ENCODE peak calls at places on chromosomes 4 and X, in four cellular contexts. One of them, this sample, is unnamed.

GRCh38 chr4:65865489-65865888 is 195.2 kb upstream of the EPHA5 start:
- DNase-seq in GM12878: no peak
- DNase-seq in WTC11: no peak
- DNase-seq in HepG2: peak
- DNase-seq in this sample: no peak

GRCh38 chr4:3780347-3781171 is 14.4 kb downstream of the ADRA2C start:
- DNase-seq in HepG2: peak
- DNase-seq in GM12878: no peak
- DNase-seq in WTC11: no peak
- DNase-seq in this sample: peak

GRCh38 chrX:42098897-42099296 is 175.5 kb upstream of the CASK start:
- DNase-seq in HepG2: no peak
- DNase-seq in WTC11: no peak
- DNase-seq in GM12878: no peak
- DNase-seq in this sample: no peak

GRCh38 chrX:68692651-68693050 is 45.2 kb downstream of the STARD8 start:
- DNase-seq in WTC11: no peak
- DNase-seq in GM12878: no peak
- DNase-seq in HepG2: no peak
- DNase-seq in this sample: no peak

GRCh38 chr4:74097161-74097560 is 1.8 kb downstream of the CXCL2 start:
- DNase-seq in HepG2: no peak
- DNase-seq in WTC11: no peak
- DNase-seq in GM12878: no peak
- DNase-seq in this sample: no peak

GRCh38 chr4:5138389-5138788 is 87.1 kb downstream of the STK32B start:
- DNase-seq in GM12878: no peak
- DNase-seq in WTC11: no peak
- DNase-seq in HepG2: no peak
- DNase-seq in this sample: no peak

GRCh38 chrX:41033299-41033698 is 51.9 kb upstream of the USP9X start:
- DNase-seq in WTC11: no peak
- DNase-seq in HepG2: peak
- DNase-seq in GM12878: no peak
- DNase-seq in this sample: no peak

GRCh38 chrX:48569958-48570357 is 4.3 kb upstream of the RBM3 start:
- DNase-seq in HepG2: no peak
- DNase-seq in WTC11: no peak
- DNase-seq in GM12878: peak
- DNase-seq in this sample: no peak

GRCh38 chr4:47623916-47624554 is 139.0 kb downstream of the ATP10D start:
- DNase-seq in GM12878: no peak
- DNase-seq in HepG2: no peak
- DNase-seq in WTC11: no peak
- DNase-seq in this sample: no peak

GRCh38 chrX:136199365-136199764 is 51.8 kb downstream of the MAP7D3 start:
- DNase-seq in WTC11: no peak
- DNase-seq in HepG2: no peak
- DNase-seq in GM12878: no peak
- DNase-seq in this sample: no peak

GRCh38 chrX:44953734-44954502 is 80.9 kb downstream of the KDM6A start:
- DNase-seq in HepG2: no peak
- DNase-seq in WTC11: no peak
- DNase-seq in GM12878: no peak
- DNase-seq in this sample: no peak

GRCh38 chrX:150363561-150364346 is 637 bp downstream of the MAMLD1 start:
- DNase-seq in WTC11: peak
- DNase-seq in GM12878: no peak
- DNase-seq in HepG2: no peak
- DNase-seq in this sample: no peak

GRCh38 chr4:165208741-165209388 is 1.5 kb downstream of the KLHL2 start:
- DNase-seq in WTC11: no peak
- DNase-seq in GM12878: no peak
- DNase-seq in HepG2: no peak
- DNase-seq in this sample: peak

GRCh38 chr4:165209796-165210195 is 2.4 kb downstream of the KLHL2 start:
- DNase-seq in WTC11: no peak
- DNase-seq in HepG2: no peak
- DNase-seq in GM12878: no peak
- DNase-seq in this sample: no peak

GRCh38 chr4:165207016-165207430 is 338 bp upstream of the KLHL2 start:
- DNase-seq in GM12878: no peak
- DNase-seq in HepG2: no peak
- DNase-seq in WTC11: no peak
- DNase-seq in this sample: peak

GRCh38 chr4:165208322-165208652 is 926 bp downstream of the KLHL2 start:
- DNase-seq in HepG2: no peak
- DNase-seq in WTC11: no peak
- DNase-seq in GM12878: no peak
- DNase-seq in this sample: no peak

GRCh38 chr4:165207431-165208321 is at the start of gene KLHL2:
- DNase-seq in HepG2: peak
- DNase-seq in WTC11: peak
- DNase-seq in GM12878: no peak
- DNase-seq in this sample: peak
- TF ChIP-seq TCF7 in HepG2: no peak
- TF ChIP-seq TCF7 in WTC11: no peak
- TF ChIP-seq TCF7 in GM12878: no peak
- TF ChIP-seq TCF7 in this sample: no peak

GRCh38 chrX:7083468-7084396 is 63.8 kb upstream of the STS start:
- DNase-seq in GM12878: peak
- DNase-seq in WTC11: no peak
- DNase-seq in HepG2: no peak
- DNase-seq in this sample: no peak

GRCh38 chrX:7084841-7085240 is 62.7 kb upstream of the STS start:
- DNase-seq in WTC11: no peak
- DNase-seq in GM12878: no peak
- DNase-seq in HepG2: no peak
- DNase-seq in this sample: no peak

GRCh38 chrX:7085879-7086278 is 61.6 kb upstream of the STS start:
- DNase-seq in WTC11: no peak
- DNase-seq in GM12878: no peak
- DNase-seq in HepG2: no peak
- DNase-seq in this sample: no peak

GRCh38 chrX:7088968-7089615 is 58.4 kb upstream of the STS start:
- DNase-seq in GM12878: no peak
- DNase-seq in WTC11: peak
- DNase-seq in HepG2: no peak
- DNase-seq in this sample: no peak

DNA sequence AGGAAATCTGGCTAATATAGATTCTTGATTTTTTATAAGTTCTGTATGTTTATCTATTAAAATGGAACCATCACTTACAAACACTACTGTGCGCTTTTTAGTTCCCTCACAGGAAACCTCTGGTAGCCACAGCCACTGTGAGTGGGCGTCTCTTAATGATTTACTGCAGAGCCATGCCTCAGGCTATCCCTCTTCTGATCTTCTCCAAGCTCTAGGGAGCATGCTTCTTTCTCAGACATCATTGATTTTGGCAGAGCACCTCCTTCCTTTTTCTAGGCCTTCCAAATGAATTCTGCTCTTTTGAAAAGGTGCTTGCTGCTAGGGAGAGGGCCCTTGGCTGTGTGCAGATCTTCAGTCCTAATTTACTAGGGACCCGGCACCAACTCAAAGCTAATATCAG is 61.1 kb upstream of the STS start:
- DNase-seq in GM12878: no peak
- DNase-seq in WTC11: no peak
- DNase-seq in HepG2: no peak
- DNase-seq in this sample: no peak
- TF ChIP-seq TCF7 in GM12878: no peak
- TF ChIP-seq TCF7 in WTC11: no peak
- TF ChIP-seq TCF7 in HepG2: no peak
- TF ChIP-seq TCF7 in this sample: no peak

DNA sequence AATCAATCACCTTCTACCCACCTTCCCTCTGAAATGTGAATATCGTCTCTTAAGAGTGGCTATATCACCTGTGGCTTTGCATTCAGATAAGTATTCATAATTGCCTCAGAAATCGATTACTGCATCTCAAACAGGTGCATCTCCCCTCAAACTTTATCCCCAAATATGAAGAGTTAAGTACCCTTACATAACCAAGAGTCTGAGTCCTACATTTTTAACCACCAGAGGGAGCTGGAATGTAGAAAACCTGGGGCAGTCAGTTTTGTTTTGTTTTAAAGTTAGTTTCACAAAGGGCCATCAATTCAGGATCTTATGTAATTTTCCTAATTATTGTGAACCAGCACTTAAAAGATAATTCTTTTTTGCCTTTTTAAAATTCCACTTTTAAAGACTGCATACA is 5.7 kb downstream of the TCEANC start:
- DNase-seq in WTC11: no peak
- DNase-seq in GM12878: no peak
- DNase-seq in HepG2: peak
- DNase-seq in this sample: peak
- TF ChIP-seq TCF7 in WTC11: no peak
- TF ChIP-seq TCF7 in GM12878: no peak
- TF ChIP-seq TCF7 in HepG2: no peak
- TF ChIP-seq TCF7 in this sample: no peak

DNA sequence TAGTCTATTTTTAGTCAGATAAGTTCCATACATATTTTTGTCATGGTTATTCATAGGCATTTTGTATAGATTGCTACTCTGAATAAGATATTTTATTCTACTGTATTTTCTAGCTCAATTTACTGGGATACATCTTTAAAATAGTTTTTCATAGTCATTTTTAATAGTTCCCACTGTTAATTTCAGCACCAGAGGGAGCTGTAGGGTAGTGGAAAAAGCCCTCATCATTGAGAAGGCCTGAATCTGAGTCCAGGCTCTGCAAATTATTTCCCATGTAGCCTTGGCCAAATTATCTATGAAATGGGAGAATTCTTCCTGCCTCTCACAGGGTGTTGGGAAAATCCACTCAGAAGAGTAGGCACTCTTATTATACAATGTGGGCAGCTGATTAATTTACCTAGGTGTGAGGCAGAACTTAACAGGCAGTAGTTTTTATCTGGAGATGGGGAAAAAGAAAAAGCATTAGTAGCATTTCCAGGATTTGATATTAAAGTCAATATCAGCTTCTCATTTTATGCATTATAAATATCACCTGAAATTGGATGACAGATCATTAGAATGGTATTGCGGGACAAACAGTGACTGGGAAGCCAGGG is 102.9 kb upstream of the PAQR3 start:
- DNase-seq in HepG2: peak
- DNase-seq in WTC11: no peak
- DNase-seq in GM12878: no peak
- DNase-seq in this sample: peak
- TF ChIP-seq TCF7 in HepG2: no peak
- TF ChIP-seq TCF7 in WTC11: no peak
- TF ChIP-seq TCF7 in GM12878: no peak
- TF ChIP-seq TCF7 in this sample: no peak

GRCh38 chr4:159981457-159981856 is 878.6 kb downstream of the RAPGEF2 start:
- DNase-seq in WTC11: no peak
- DNase-seq in GM12878: no peak
- DNase-seq in HepG2: no peak
- DNase-seq in this sample: no peak

GRCh38 chr4:159979351-159979750 is 876.5 kb downstream of the RAPGEF2 start:
- DNase-seq in HepG2: no peak
- DNase-seq in WTC11: no peak
- DNase-seq in GM12878: no peak
- DNase-seq in this sample: no peak

GRCh38 chr4:159979953-159980352 is 877.1 kb downstream of the RAPGEF2 start:
- DNase-seq in HepG2: no peak
- DNase-seq in GM12878: no peak
- DNase-seq in WTC11: no peak
- DNase-seq in this sample: no peak

GRCh38 chr4:159983080-159983479 is 880.2 kb downstream of the RAPGEF2 start:
- DNase-seq in WTC11: no peak
- DNase-seq in GM12878: no peak
- DNase-seq in HepG2: no peak
- DNase-seq in this sample: no peak

DNA sequence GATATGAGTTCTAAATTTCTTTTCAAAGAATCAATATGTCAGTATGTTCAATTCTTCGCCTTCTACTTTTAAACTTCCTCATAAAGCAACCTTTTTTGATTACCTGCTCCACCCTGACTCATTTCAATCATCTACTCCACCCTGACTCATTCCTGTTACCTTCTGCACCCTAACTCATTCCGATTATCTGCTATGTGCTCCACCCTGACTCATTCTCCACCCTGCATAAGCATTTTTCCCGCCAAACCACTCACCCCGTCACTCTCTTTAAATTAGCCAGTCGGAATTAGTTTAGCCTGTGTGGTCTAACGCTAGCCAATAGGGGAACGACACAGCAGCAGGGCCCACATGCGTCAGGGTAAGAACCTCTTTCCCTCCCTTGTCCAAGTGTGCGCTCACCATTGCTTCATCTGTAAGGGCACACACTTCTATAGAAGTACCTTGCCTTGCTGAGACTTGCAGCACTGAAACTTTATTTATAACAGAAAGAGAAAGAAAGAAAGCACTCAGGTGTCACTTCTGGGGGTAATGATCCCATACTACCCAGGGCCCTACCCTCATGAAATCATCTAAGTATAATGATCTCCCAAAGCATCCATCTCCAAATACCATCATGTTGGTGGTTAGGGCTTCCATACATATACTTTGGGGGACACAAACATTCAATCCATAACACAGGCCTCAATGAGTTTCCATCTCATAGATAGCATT is 875.2 kb downstream of the RAPGEF2 start:
- DNase-seq in WTC11: no peak
- DNase-seq in HepG2: no peak
- DNase-seq in GM12878: no peak
- DNase-seq in this sample: no peak
- TF ChIP-seq TCF7 in WTC11: no peak
- TF ChIP-seq TCF7 in HepG2: no peak
- TF ChIP-seq TCF7 in GM12878: no peak
- TF ChIP-seq TCF7 in this sample: no peak